ENCODE peak calls at places on chromosome 4, in four cellular contexts. I is activated CD4-positive, alpha-beta T cell treated with anti-CD3 and anti-CD28 coated beads, Interleukin-2, amount 10 ng/mL, durations not matched to agents 7 days and 5 days; L is effector memory CD8-positive, alpha-beta T cell; J is posterior cingulate gyrus. K is an unnamed sample.

GRCh38 chr4:58216461-58216860 is 1106.3 kb upstream of the IGFBP7 start:
- DNase-seq in L (no peak), J (no peak), I (no peak), K (no peak)

GRCh38 chr4:13642576-13642975 is 15.1 kb upstream of the BOD1L1 start:
- DNase-seq in L (no peak), J (peak; percentile 28), I (no peak), K (no peak)

GRCh38 chr4:7041851-7042696 is 1.1 kb upstream of the TADA2B start:
- DNase-seq in L (no peak), I (peak; percentile 29), J (peak; percentile 59), K (peak; percentile 61)

GRCh38 chr4:165991325-165992180 is 118.5 kb downstream of the TLL1 start:
- DNase-seq in L (no peak), J (no peak), I (no peak), K (no peak)

GRCh38 chr4:94408549-94409374 is 43.0 kb upstream of the PDLIM5 start:
- DNase-seq in L (no peak), J (no peak), I (no peak), K (no peak)

GRCh38 chr4:72613959-72614358 is 44.9 kb upstream of the ADAMTS3 start:
- DNase-seq in I (no peak), L (no peak), J (no peak), K (no peak)

GRCh38 chr4:119834901-119835300 is 206.3 kb upstream of the PDE5A start:
- DNase-seq in L (no peak), I (no peak), J (no peak), K (no peak)

GRCh38 chr4:125994024-125994423 is 679.3 kb downstream of the FAT4 start:
- DNase-seq in L (no peak), I (no peak), J (no peak), K (no peak)

GRCh38 chr4:176525576-176525975 is 205.8 kb downstream of the SPCS3 start:
- DNase-seq in L (no peak), J (no peak), I (no peak), K (no peak)

GRCh38 chr4:47686294-47686872 is 151.5 kb downstream of the CORIN start:
- DNase-seq in I (peak; percentile 68), L (peak; percentile 45), J (no peak), K (peak; percentile 51)

GRCh38 chr4:173501592-173502150 is 28.4 kb downstream of the HAND2 start:
- DNase-seq in I (no peak), J (no peak), L (no peak), K (no peak)

GRCh38 chr4:57233391-57233790 is 123.2 kb upstream of the IGFBP7 start:
- DNase-seq in I (no peak), L (no peak), J (no peak), K (no peak)

GRCh38 chr4:184588893-184589292 is 60.4 kb downstream of the CASP3 start:
- DNase-seq in J (no peak), I (no peak), L (no peak), K (no peak)

GRCh38 chr4:112270643-112271484 is 14.8 kb downstream of the TIFA start:
- DNase-seq in L (no peak), J (no peak), I (no peak), K (no peak)